ENCODE peak calls at places on chromosomes 6 and 20, in five cellular contexts. K, W, Q, Z and R are unnamed samples.

GRCh38 chr6:1695546-1696494 is 86.1 kb downstream of the FOXC1 start:
- DNase-seq in Z (no peak), Q (no peak), W (no peak), K (no peak), R (no peak)

GRCh38 chr6:111880181-111880944 is 7.1 kb upstream of the FYN start:
- DNase-seq in K (no peak), Q (no peak), Z (no peak), W (no peak), R (no peak)

GRCh38 chr20:47315339-47315662 is 41.2 kb downstream of the ZMYND8 start:
- DNase-seq in W (no peak), Z (no peak), K (no peak), Q (no peak), R (no peak)

GRCh38 chr6:118679293-118679692 is 27.9 kb upstream of the CEP85L start:
- DNase-seq in Z (no peak), Q (peak; percentile 9), K (no peak), W (no peak), R (no peak)

GRCh38 chr6:1313755-1314503 is 2.0 kb downstream of the FOXQ1 start:
- DNase-seq in Q (peak; percentile 31), W (no peak), Z (peak; percentile 63), K (no peak), R (peak; percentile 14)

GRCh38 chr6:56088641-56089040 is 158.7 kb downstream of the COL21A1 start:
- DNase-seq in Z (no peak), Q (no peak), W (no peak), K (no peak), R (no peak)

GRCh38 chr6:37024665-37025337 is 19.3 kb downstream of the FGD2 start:
- DNase-seq in W (no peak), Q (peak; percentile 40), Z (no peak), K (peak; percentile 49), R (no peak)

GRCh38 chr6:54204921-54205511 is 93.8 kb downstream of the MLIP start:
- DNase-seq in Z (no peak), W (no peak), K (no peak), Q (no peak), R (no peak)

GRCh38 chr6:16729183-16729696 is 32.0 kb downstream of the ATXN1 start:
- DNase-seq in W (no peak), K (peak; percentile 33), Q (peak; percentile 99), Z (no peak), R (no peak)

GRCh38 chr20:17657079-17657825 is 24.8 kb downstream of the RRBP1 start:
- DNase-seq in W (peak; percentile 8), Q (no peak), Z (no peak), K (no peak), R (no peak)

GRCh38 chr6:170088349-170088951 is 202.4 kb downstream of the DLL1 start:
- DNase-seq in K (no peak), Q (peak; percentile 90), Z (peak; percentile 22), W (peak; percentile 12), R (no peak)

GRCh38 chr6:70175770-70176169 is 127.1 kb downstream of the COL9A1 start:
- DNase-seq in W (no peak), Q (no peak), K (no peak), Z (no peak), R (no peak)

GRCh38 chr6:128174724-128175123 is 273.9 kb upstream of the THEMIS start:
- DNase-seq in K (no peak), Q (no peak), W (no peak), Z (no peak), R (no peak)

GRCh38 chr20:10919549-10920140 is 245.8 kb upstream of the JAG1 start:
- DNase-seq in W (peak; percentile 39), Z (no peak), K (no peak), Q (no peak), R (no peak)

GRCh38 chr20:44028868-44029847 is 114.5 kb downstream of the TOX2 start:
- DNase-seq in Z (no peak), W (no peak), Q (peak; percentile 27), K (no peak), R (no peak)

GRCh38 chr20:33811763-33812672 is 870 bp downstream of the CHMP4B start:
- DNase-seq in K (peak; percentile 77), W (peak; percentile 74), Z (peak; percentile 67), Q (peak; percentile 87), R (peak; percentile 55)

GRCh38 chr6:2157441-2158127 is 87.8 kb downstream of the GMDS start:
- DNase-seq in K (no peak), Z (no peak), W (no peak), Q (no peak), R (peak; percentile 70)

GRCh38 chr20:37888641-37889040 is 14.3 kb upstream of the VSTM2L start:
- DNase-seq in W (no peak), Z (no peak), Q (no peak), K (no peak), R (no peak)

GRCh38 chr20:37890643-37891042 is 12.3 kb upstream of the VSTM2L start:
- DNase-seq in K (no peak), W (no peak), Q (no peak), Z (no peak), R (no peak)

GRCh38 chr20:37892001-37892400 is 10.9 kb upstream of the VSTM2L start:
- DNase-seq in Z (no peak), K (no peak), W (no peak), Q (no peak), R (no peak)

GRCh38 chr20:37886851-37887297 is 16.1 kb upstream of the VSTM2L start:
- DNase-seq in Z (no peak), W (no peak), Q (no peak), K (no peak), R (peak; percentile 23)

GRCh38 chr20:37890108-37890507 is 12.8 kb upstream of the VSTM2L start:
- DNase-seq in K (no peak), Q (no peak), Z (no peak), W (no peak), R (no peak)
- TF ChIP-seq POLR2A in K (no peak), Q (no peak), Z (no peak), W (no peak), R (no peak)

GRCh38 chr20:271069-271468 is 13.5 kb downstream of the DEFB132 start:
- DNase-seq in K (no peak), Z (no peak), W (no peak), Q (no peak), R (no peak)

GRCh38 chr20:266213-266603 is 8.7 kb downstream of the DEFB132 start:
- DNase-seq in Q (no peak), W (no peak), K (no peak), Z (no peak), R (no peak)

GRCh38 chr20:270517-270916 is 13.0 kb downstream of the DEFB132 start:
- DNase-seq in Z (no peak), K (no peak), W (no peak), Q (no peak), R (no peak)

GRCh38 chr20:263701-264100 is 6.2 kb downstream of the DEFB132 start:
- DNase-seq in Z (no peak), K (no peak), Q (no peak), W (no peak), R (no peak)

GRCh38 chr20:266604-267562 is 9.4 kb downstream of the DEFB132 start:
- DNase-seq in K (peak; percentile 91), W (peak; percentile 87), Z (peak; percentile 92), Q (peak; percentile 92), R (peak; percentile 91)
- TF ChIP-seq POLR2A in K (peak; percentile 51), W (no peak), Z (no peak), Q (peak; percentile 53), R (no peak)

DNA sequence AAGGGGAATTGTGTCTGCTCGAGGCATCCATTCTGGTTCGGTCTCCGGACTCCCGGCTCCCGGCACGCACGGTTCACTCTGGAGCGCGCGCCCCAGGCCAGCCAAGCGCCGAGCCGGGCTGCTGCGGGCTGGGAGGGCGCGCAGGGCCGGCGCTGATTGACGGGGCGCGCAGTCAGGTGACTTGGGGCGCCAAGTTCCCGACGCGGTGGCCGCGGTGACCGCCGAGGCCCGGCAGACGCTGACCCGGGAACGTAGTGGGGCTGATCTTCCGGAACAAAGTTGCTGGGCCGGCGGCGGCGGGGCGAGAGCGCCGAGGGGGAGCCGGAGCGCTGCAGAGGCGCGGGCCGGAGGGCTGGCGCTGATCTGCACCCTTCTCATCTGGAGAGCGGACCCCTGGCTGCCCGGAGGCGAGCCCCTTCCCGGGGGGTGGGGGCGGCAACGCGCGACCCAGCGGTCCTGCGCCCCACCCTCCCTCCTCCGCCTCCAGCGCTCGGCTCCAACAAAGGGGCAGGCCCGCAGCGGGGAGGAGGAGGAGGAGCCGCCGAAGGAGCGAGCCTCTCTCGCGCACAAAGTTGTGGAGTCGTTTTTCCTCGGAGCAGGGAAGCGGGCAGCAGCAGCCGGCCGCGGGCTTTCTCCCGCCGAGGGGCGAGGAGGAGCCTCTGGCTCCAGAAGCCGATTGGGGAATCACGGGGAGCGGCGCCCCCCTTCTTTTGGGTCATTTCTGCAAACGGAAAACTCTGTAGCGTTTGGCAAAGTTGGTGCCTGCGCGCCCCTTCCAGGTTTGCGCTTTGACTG is at the start of gene UTRN:
- DNase-seq in K (peak; percentile 57), Q (peak; percentile 88), W (peak; percentile 80), Z (peak; percentile 80), R (peak; percentile 46)
- TF ChIP-seq POLR2A in K (no peak), Q (peak; percentile 47), W (peak; percentile 36), Z (peak; percentile 72), R (no peak)

GRCh38 chr6:143062551-143062950 is 1.9 kb downstream of the AIG1 start:
- DNase-seq in K (no peak), Z (no peak), Q (no peak), W (no peak), R (no peak)

GRCh38 chr6:143060354-143060805 is 309 bp upstream of the AIG1 start:
- DNase-seq in W (peak; percentile 69), Z (peak; percentile 89), K (peak; percentile 63), Q (peak; percentile 87), R (peak; percentile 90)

GRCh38 chr6:143059616-143060353 is 904 bp upstream of the AIG1 start:
- DNase-seq in Z (peak; percentile 22), K (no peak), W (no peak), Q (peak; percentile 64), R (peak; percentile 36)

GRCh38 chr6:143061597-143062385 is 1.1 kb downstream of the AIG1 start:
- DNase-seq in K (no peak), Q (no peak), W (no peak), Z (no peak), R (peak; percentile 20)

GRCh38 chr6:143060806-143061596 is at the start of gene AIG1:
- DNase-seq in Q (no peak), K (peak; percentile 43), Z (no peak), W (peak; percentile 65), R (no peak)
- TF ChIP-seq POLR2A in Q (no peak), K (peak; percentile 45), Z (no peak), W (no peak), R (no peak)

DNA sequence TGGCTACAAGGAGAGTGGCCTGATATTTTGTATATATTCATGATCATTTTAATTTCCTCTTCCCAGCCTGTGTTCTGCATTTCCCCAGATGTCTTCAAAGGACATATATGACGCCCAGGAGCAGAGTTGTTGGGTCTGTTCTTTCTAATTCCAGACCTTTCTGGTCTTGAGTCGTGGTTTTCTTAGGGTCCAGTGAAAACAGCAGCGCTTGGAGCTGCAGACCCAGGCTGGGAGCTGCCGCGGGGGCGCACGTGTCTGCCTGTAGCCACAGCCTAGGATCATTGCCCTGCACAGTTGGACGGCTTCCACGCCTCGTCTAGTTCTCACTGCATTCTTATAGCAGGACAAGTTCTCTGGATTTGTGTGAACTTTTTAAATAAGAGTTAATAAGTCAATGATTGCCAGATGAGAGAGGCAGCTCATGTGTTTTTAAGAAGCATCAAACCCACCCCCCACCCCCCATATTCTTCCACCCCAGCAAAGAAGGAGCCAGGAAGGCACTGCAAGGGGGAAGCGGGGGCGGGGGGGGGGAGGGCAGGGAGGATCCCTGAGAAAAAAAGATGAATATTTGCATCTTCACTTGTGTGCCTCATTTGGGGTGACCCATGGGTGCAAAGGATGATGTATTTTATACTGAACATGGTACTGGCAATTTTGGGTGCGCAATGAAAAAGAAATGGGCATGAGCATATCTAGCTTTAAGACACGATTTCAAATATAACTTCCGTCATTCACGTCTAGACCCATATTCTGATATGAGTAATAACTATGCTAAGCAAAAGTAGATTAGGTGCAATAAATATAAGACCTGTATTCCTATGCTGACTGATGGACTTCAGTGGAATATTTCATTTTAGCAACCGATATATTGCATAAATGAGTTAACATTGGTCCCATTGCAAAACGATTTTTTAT is 160.0 kb downstream of the TBXT start:
- DNase-seq in W (peak; percentile 69), K (no peak), Q (no peak), Z (peak; percentile 54), R (no peak)
- TF ChIP-seq POLR2A in W (no peak), K (peak; percentile 29), Q (no peak), Z (no peak), R (no peak)